ENCODE peak calls at places on chromosomes 16 and 17, in four cellular contexts. C is activated CD4-positive, alpha-beta T cell treated with anti-CD3 and anti-CD28 coated beads, Interleukin-2, amount 50 U/mL, for 4 hours; V is hippocampal formation; P is fibroblast of lung. R is an unnamed sample.

GRCh38 chr16:4733747-4734062 is 366 bp downstream of the ANKS3 start:
- DNase-seq in C (peak), V (no peak), P (no peak), R (no peak)

GRCh38 chr17:73820686-73821448 is 176.6 kb upstream of the SDK2 start:
- DNase-seq in C (no peak), V (no peak), P (no peak), R (no peak)

GRCh38 chr17:10226930-10227695 is 28.7 kb upstream of the GAS7 start:
- DNase-seq in C (peak), V (no peak), P (peak), R (no peak)

GRCh38 chr16:2212362-2213324 is 2.0 kb upstream of the BRICD5 start:
- DNase-seq in C (no peak), V (no peak), P (no peak), R (no peak)

GRCh38 chr16:27405546-27406451 is 3.8 kb downstream of the IL21R start:
- DNase-seq in C (peak), V (no peak), P (peak), R (no peak)

GRCh38 chr17:58318065-58318481 is 10.5 kb downstream of the TSPOAP1 start:
- DNase-seq in C (no peak), V (no peak), P (no peak), R (no peak)

GRCh38 chr17:7466644-7467341 is 12.6 kb downstream of the ZBTB4 start:
- DNase-seq in C (no peak), V (no peak), P (peak), R (no peak)

GRCh38 chr16:72561-73537 is at the start of gene RHBDF1:
- DNase-seq in C (no peak), V (no peak), P (peak), R (no peak)

GRCh38 chr17:38322156-38322779 is 21.5 kb downstream of the GPR179 start:
- DNase-seq in C (peak), V (no peak), P (peak), R (peak)

GRCh38 chr17:40510328-40510648 is 8.9 kb upstream of the TNS4 start:
- DNase-seq in C (no peak), V (no peak), P (no peak), R (no peak)

GRCh38 chr16:66344533-66345145 is 21.9 kb upstream of the CDH5 start:
- DNase-seq in C (peak), V (peak), P (peak), R (no peak)

GRCh38 chr16:4767872-4768548 is 1.0 kb upstream of the ZNF500 start:
- DNase-seq in C (no peak), V (no peak), P (no peak), R (no peak)

GRCh38 chr17:50363217-50364060 is 9.5 kb downstream of the MRPL27 start:
- DNase-seq in C (no peak), V (peak), P (peak), R (no peak)

GRCh38 chr16:81940781-81941560 is 70.3 kb downstream of the SDR42E1 start:
- DNase-seq in C (no peak), V (peak), P (peak), R (no peak)

GRCh38 chr17:35849469-35850348 is 19.0 kb downstream of the HEATR9 start:
- DNase-seq in C (peak), V (peak), P (peak), R (no peak)

GRCh38 chr17:19904412-19904811 is 36.7 kb upstream of the ULK2 start:
- DNase-seq in C (no peak), V (no peak), P (peak), R (no peak)

GRCh38 chr16:88375236-88376052 is 7.3 kb upstream of the ZNF469 start:
- DNase-seq in C (no peak), V (no peak), P (no peak), R (no peak)

GRCh38 chr16:681746-682427 is 1.7 kb downstream of the STUB1 start:
- DNase-seq in C (no peak), V (no peak), P (peak), R (no peak)

GRCh38 chr17:44315760-44316731 is 7.6 kb downstream of the RUNDC3A start:
- DNase-seq in C (no peak), V (no peak), P (no peak), R (no peak)

GRCh38 chr17:58084317-58084981 is 1.2 kb downstream of the DYNLL2 start:
- DNase-seq in C (peak), V (peak), P (peak), R (no peak)

GRCh38 chr16:30921748-30922419 is 1.5 kb upstream of the FBXL19 start:
- DNase-seq in C (peak), V (peak), P (peak), R (peak)

GRCh38 chr16:26752166-26752565 is 314.6 kb upstream of the C16orf82 start:
- DNase-seq in C (no peak), V (no peak), P (no peak), R (no peak)

GRCh38 chr16:53893731-53894435 is 189.9 kb downstream of the FTO start:
- DNase-seq in C (no peak), V (no peak), P (peak), R (no peak)

GRCh38 chr16:28534542-28535373 is 4.0 kb downstream of the NUPR1 start:
- DNase-seq in C (no peak), V (no peak), P (peak), R (peak)

GRCh38 chr17:7218166-7218565 is 1.5 kb downstream of the DLG4 start:
- DNase-seq in C (no peak), V (no peak), P (no peak), R (no peak)

GRCh38 chr16:49513040-49513439 is 139.4 kb downstream of the C16orf78 start:
- DNase-seq in C (no peak), V (no peak), P (no peak), R (no peak)

GRCh38 chr17:83103200-83103937 is 24.0 kb downstream of the METRNL start:
- DNase-seq in C (peak), V (no peak), P (peak), R (no peak)

GRCh38 chr17:80219013-80219776 is 938 bp downstream of the SGSH start:
- DNase-seq in C (peak), V (no peak), P (peak), R (peak)

GRCh38 chr17:15038656-15039055 is 226.5 kb downstream of the PMP22 start:
- DNase-seq in C (no peak), V (no peak), P (peak), R (no peak)

GRCh38 chr17:50634915-50635719 is 436 bp downstream of the ABCC3 start:
- DNase-seq in C (no peak), V (no peak), P (no peak), R (no peak)

GRCh38 chr16:57994778-57995177 is 5.7 kb downstream of the ZNF319 start:
- DNase-seq in C (no peak), V (no peak), P (peak), R (no peak)

GRCh38 chr17:51322390-51323029 is 62.2 kb downstream of the UTP18 start:
- DNase-seq in C (no peak), V (peak), P (no peak), R (no peak)

GRCh38 chr16:87423429-87423828 is 31.3 kb downstream of the MAP1LC3B start:
- DNase-seq in C (no peak), V (no peak), P (no peak), R (no peak)

GRCh38 chr17:14149751-14150150 is 80.4 kb downstream of the COX10 start:
- DNase-seq in C (no peak), V (no peak), P (no peak), R (no peak)

GRCh38 chr16:84459941-84460405 is 44.5 kb downstream of the MEAK7 start:
- DNase-seq in C (no peak), V (no peak), P (no peak), R (no peak)

GRCh38 chr17:59154335-59154720 is 658 bp downstream of the SKA2 start:
- DNase-seq in C (peak), V (peak), P (peak), R (no peak)